ENCODE peak calls at places on chromosomes 12 and 14, in ten cellular contexts. X is stimulated activated CD8-positive, alpha-beta memory T cell treated with anti-CD3 and anti-CD28 coated beads, Interleukin-2, amount 100 ng/mL, for 1 hour; Q is aorta; L is activated naive CD4-positive, alpha-beta T cell treated with anti-CD3 and anti-CD28 coated beads, Interleukin-2, amount 50 U/mL, for 16 hours; P is progenitor cell of endocrine pancreas; T is left cardiac atrium; B is HuH-7.5; Z is Kasumi-1; V is lower lobe of right lung; I is stimulated activated CD4-positive, alpha-beta T cell treated with anti-CD3 and anti-CD28 coated beads, TNF-alpha, amount 100 ng/mL, for 48 hours. C is an unnamed sample.

GRCh38 chr12:56718167-56718566 is 6.9 kb downstream of the NACA start:
- DNase-seq in Q (no peak), Z (no peak), L (no peak), P (no peak), X (no peak), V (no peak), T (no peak), B (no peak), I (no peak), C (no peak)

GRCh38 chr12:108732489-108732888 is 1.2 kb upstream of the CORO1C start:
- DNase-seq in Z (no peak), T (no peak), Q (no peak), I (no peak), B (no peak), V (no peak), L (no peak), X (no peak), P (no peak), C (no peak)

GRCh38 chr14:102164241-102164641 is 24.5 kb downstream of the WDR20 start:
- DNase-seq in I (no peak), X (no peak), Z (peak), L (no peak), T (no peak), P (no peak), B (no peak), Q (no peak), V (no peak), C (no peak)

GRCh38 chr14:96470331-96470730 is 31.9 kb upstream of the PAPOLA start:
- DNase-seq in Z (no peak), X (no peak), L (no peak), T (no peak), Q (no peak), B (no peak), V (no peak), I (no peak), P (no peak), C (no peak)

GRCh38 chr12:78725033-78725432 is 139.5 kb upstream of the SYT1 start:
- DNase-seq in T (no peak), V (no peak), Q (no peak), P (no peak), I (no peak), B (no peak), X (no peak), Z (no peak), L (no peak), C (no peak)

GRCh38 chr12:130486891-130487416 is 149.3 kb downstream of the PIWIL1 start:
- DNase-seq in L (no peak), V (no peak), P (no peak), I (no peak), X (no peak), B (no peak), Z (no peak), T (no peak), Q (no peak), C (no peak)

GRCh38 chr12:127480775-127481314 is 786.1 kb upstream of the TMEM132C start:
- DNase-seq in V (no peak), P (no peak), I (no peak), L (no peak), B (no peak), Q (no peak), T (no peak), Z (no peak), X (no peak), C (no peak)

GRCh38 chr12:560666-561065 is 100.9 kb downstream of the B4GALNT3 start:
- DNase-seq in P (no peak), V (no peak), T (no peak), X (no peak), L (no peak), I (no peak), Z (no peak), Q (no peak), B (no peak), C (no peak)

GRCh38 chr14:103199141-103199540 is 75.9 kb downstream of the TNFAIP2 start:
- DNase-seq in Z (no peak), T (no peak), L (no peak), P (no peak), I (no peak), V (no peak), X (no peak), B (no peak), Q (no peak), C (no peak)

GRCh38 chr12:116381744-116382455 is 104.4 kb upstream of the MED13L start:
- DNase-seq in B (no peak), X (no peak), V (no peak), T (no peak), P (no peak), I (no peak), L (no peak), Q (no peak), Z (no peak), C (no peak)

GRCh38 chr12:109255377-109255776 is 53.7 kb downstream of the FOXN4 start:
- DNase-seq in B (no peak), L (no peak), Q (no peak), P (no peak), V (no peak), T (no peak), I (no peak), Z (no peak), X (no peak), C (no peak)

GRCh38 chr12:90085491-90086274 is 377.0 kb upstream of the ATP2B1 start:
- DNase-seq in P (no peak), Q (no peak), B (no peak), V (no peak), L (no peak), I (no peak), X (no peak), Z (no peak), T (no peak), C (no peak)

GRCh38 chr12:78916845-78917480 is 52.4 kb downstream of the SYT1 start:
- DNase-seq in P (no peak), T (no peak), I (no peak), X (no peak), L (no peak), Q (no peak), V (no peak), B (no peak), Z (no peak), C (no peak)

GRCh38 chr14:73850940-73851339 is 691 bp upstream of the PTGR2 start:
- DNase-seq in B (no peak), Q (no peak), V (no peak), L (no peak), I (no peak), Z (no peak), X (no peak), T (no peak), P (no peak), C (no peak)

GRCh38 chr14:36365766-36366165 is 45.3 kb upstream of the MBIP start:
- DNase-seq in T (no peak), B (no peak), L (no peak), Q (no peak), V (no peak), X (no peak), Z (no peak), P (no peak), I (no peak), C (no peak)

GRCh38 chr12:34399631-34400422 is 377.5 kb downstream of the ALG10 start:
- DNase-seq in X (no peak), P (peak), Z (no peak), Q (peak), L (peak), B (no peak), I (no peak), T (peak), V (peak), C (no peak)

GRCh38 chr14:105901226-105901625 is 374.8 kb downstream of the TMEM121 start:
- DNase-seq in V (no peak), I (no peak), T (no peak), P (no peak), Z (no peak), X (no peak), B (no peak), Q (no peak), L (no peak), C (no peak)